ENCODE peak calls at places on chromosome 11, in four cellular contexts. A is K562, Z is HCT116, Y is GM12878. E is an unnamed sample.

GRCh38 chr11:36343436-36343835 is 47.3 kb downstream of the PRR5L start:
- DNase-seq in A (no peak), Z (no peak), Y (no peak), E (no peak)

GRCh38 chr11:2465201-2466068 is 20.6 kb downstream of the KCNQ1 start:
- DNase-seq in A (no peak), Z (no peak), Y (no peak), E (no peak)

GRCh38 chr11:48103621-48104561 is 112.7 kb upstream of the OR4B1 start:
- DNase-seq in A (no peak), Z (no peak), Y (no peak), E (no peak)

GRCh38 chr11:2778630-2779498 is 79.1 kb upstream of the KCNQ1OT1 start:
- DNase-seq in A (peak), Z (no peak), Y (no peak), E (peak)

GRCh38 chr11:134331565-134332188 is at the start of gene GLB1L2:
- DNase-seq in A (peak), Z (peak), Y (no peak), E (peak)

GRCh38 chr11:103863497-103863896 is 172.9 kb upstream of the DDI1 start:
- DNase-seq in A (no peak), Z (no peak), Y (no peak), E (no peak)

GRCh38 chr11:32852142-32852541 is 22.4 kb downstream of the PRRG4 start:
- DNase-seq in A (no peak), Z (no peak), Y (no peak), E (no peak)

GRCh38 chr11:8638300-8638699 is 44.2 kb downstream of the TRIM66 start:
- DNase-seq in A (peak), Z (no peak), Y (no peak), E (no peak)

DNA sequence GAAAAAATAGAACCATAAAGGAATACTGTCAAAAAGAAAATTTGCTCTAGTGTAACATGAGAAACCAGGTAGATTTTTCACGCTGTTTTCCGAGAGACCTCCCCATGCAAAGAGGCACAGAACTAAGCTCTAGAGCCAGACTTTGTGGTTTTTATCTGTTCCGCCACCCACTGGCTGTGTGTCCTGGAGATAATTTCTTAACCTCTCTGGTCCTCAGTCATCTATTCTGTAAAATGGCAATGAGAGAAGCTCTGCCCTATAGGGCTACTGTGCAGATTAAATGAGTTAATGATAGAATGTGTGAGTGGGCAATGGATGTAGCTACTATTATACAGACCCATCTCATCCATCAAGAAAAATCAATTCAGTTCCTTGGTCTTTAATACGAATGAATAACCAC is 9.4 kb upstream of the SIGIRR start:
- DNase-seq in A (no peak), Z (no peak), Y (no peak), E (no peak)
- H3K27ac ChIP-seq in A (no peak), Z (no peak), Y (no peak), E (no peak)

GRCh38 chr11:95325777-95326258 is 94.8 kb upstream of the SESN3 start:
- DNase-seq in A (no peak), Z (no peak), Y (no peak), E (no peak)
- TF ChIP-seq EGR1 in A (no peak), Z (no peak), Y (no peak), E (no peak)

GRCh38 chr11:122723576-122723975 is 68.1 kb downstream of the UBASH3B start:
- DNase-seq in A (no peak), Z (no peak), Y (no peak), E (no peak)

GRCh38 chr11:122720482-122720881 is 65.0 kb downstream of the UBASH3B start:
- DNase-seq in A (no peak), Z (no peak), Y (no peak), E (no peak)

GRCh38 chr11:122721201-122721963 is 65.9 kb downstream of the UBASH3B start:
- DNase-seq in A (no peak), Z (no peak), Y (no peak), E (no peak)

GRCh38 chr11:122723106-122723505 is 67.6 kb downstream of the UBASH3B start:
- DNase-seq in A (no peak), Z (no peak), Y (no peak), E (no peak)

GRCh38 chr11:122721964-122722266 is 66.4 kb downstream of the UBASH3B start:
- DNase-seq in A (no peak), Z (peak), Y (no peak), E (no peak)
- H3K27ac ChIP-seq in A (no peak), Z (no peak), Y (no peak), E (no peak)

GRCh38 chr11:86046111-86046510 is 22.8 kb downstream of the PICALM start:
- DNase-seq in A (no peak), Z (no peak), Y (no peak), E (no peak)
- TF ChIP-seq EGR1 in A (no peak), Z (no peak), Y (no peak), E (no peak)

DNA sequence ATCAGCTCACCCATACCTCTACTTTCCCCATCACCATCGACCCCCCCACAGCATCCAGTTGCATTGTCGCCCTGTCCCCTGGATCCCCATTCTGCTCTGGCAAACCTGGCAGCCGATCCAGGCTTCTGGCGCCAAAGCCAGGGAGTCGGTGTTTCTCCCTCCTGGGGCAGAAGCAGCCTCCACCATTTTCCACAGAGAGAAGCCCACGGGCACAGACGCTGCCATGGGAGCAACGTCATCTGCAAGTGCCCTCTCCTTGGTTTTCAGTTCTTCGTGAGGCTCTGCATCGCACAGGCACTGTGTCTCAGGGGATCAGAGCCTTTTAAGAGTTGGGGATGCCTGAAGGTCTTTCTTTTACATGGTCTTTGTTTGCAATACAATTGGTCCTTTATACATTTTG is 2.3 kb downstream of the YPEL4 start:
- DNase-seq in A (no peak), Z (no peak), Y (no peak), E (no peak)
- H3K27ac ChIP-seq in A (no peak), Z (no peak), Y (no peak), E (peak)

DNA sequence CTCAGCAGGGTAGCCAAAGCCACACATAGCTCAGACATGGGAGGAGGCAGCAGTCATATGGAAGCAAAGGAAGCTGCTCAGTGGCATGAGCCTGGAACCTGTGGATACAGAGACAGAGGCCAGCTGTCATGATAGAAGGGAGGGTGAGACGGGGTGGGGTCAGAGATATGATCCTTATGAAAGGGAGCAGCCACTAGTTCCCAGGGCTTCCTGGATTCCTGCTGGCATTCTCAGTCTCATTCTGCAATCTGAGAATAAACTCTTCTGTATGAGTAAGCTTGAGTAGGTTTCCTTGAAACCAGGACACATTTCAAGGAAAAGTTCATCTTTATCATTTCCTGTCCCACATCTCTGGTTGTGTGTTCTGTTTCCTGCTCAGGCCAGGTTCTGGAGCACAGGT is 220.2 kb upstream of the SNX19 start:
- DNase-seq in A (no peak), Z (no peak), Y (no peak), E (no peak)
- TF ChIP-seq EGR1 in A (no peak), Z (no peak), Y (no peak), E (no peak)

E was measured in H1.